ENCODE peak calls at places on chromosomes 3 and 15, in six cellular contexts. One of them, this sample, is unnamed.

GRCh38 chr3:162770556-162770955 is 1273.9 kb downstream of the OTOL1 start:
- DNase-seq in endothelial cell: no peak
- DNase-seq in astrocyte of the spinal cord: no peak
- DNase-seq in AG04450: no peak
- DNase-seq in A673: peak
- DNase-seq in testis: no peak
- DNase-seq in this sample: no peak

GRCh38 chr15:89132611-89133242 is 44.5 kb downstream of the ABHD2 start:
- DNase-seq in endothelial cell: no peak
- DNase-seq in astrocyte of the spinal cord: no peak
- DNase-seq in AG04450: no peak
- DNase-seq in A673: no peak
- DNase-seq in testis: peak
- DNase-seq in this sample: no peak

GRCh38 chr3:105385868-105386508 is 19.3 kb downstream of the ALCAM start:
- DNase-seq in endothelial cell: no peak
- DNase-seq in astrocyte of the spinal cord: no peak
- DNase-seq in AG04450: no peak
- DNase-seq in A673: no peak
- DNase-seq in testis: no peak
- DNase-seq in this sample: no peak

GRCh38 chr3:189041482-189042090 is 130.2 kb upstream of the TPRG1 start:
- DNase-seq in endothelial cell: peak
- DNase-seq in astrocyte of the spinal cord: peak
- DNase-seq in AG04450: no peak
- DNase-seq in A673: peak
- DNase-seq in testis: peak
- DNase-seq in this sample: no peak

GRCh38 chr3:136120373-136121348 is 75.5 kb downstream of the MSL2 start:
- DNase-seq in endothelial cell: no peak
- DNase-seq in astrocyte of the spinal cord: peak
- DNase-seq in AG04450: no peak
- DNase-seq in A673: peak
- DNase-seq in testis: no peak
- DNase-seq in this sample: no peak

GRCh38 chr3:71681224-71681668 is 44.0 kb downstream of the EIF4E3 start:
- DNase-seq in endothelial cell: peak
- DNase-seq in astrocyte of the spinal cord: peak
- DNase-seq in AG04450: peak
- DNase-seq in A673: peak
- DNase-seq in testis: peak
- DNase-seq in this sample: no peak

GRCh38 chr3:111715911-111716523 is 120.9 kb upstream of the ZBED2 start:
- DNase-seq in endothelial cell: peak
- DNase-seq in astrocyte of the spinal cord: peak
- DNase-seq in AG04450: no peak
- DNase-seq in A673: peak
- DNase-seq in testis: peak
- DNase-seq in this sample: no peak

GRCh38 chr3:2603734-2604297 is 505.1 kb downstream of the CNTN4 start:
- DNase-seq in endothelial cell: no peak
- DNase-seq in astrocyte of the spinal cord: no peak
- DNase-seq in AG04450: no peak
- DNase-seq in A673: no peak
- DNase-seq in testis: no peak
- DNase-seq in this sample: no peak

GRCh38 chr3:129313415-129313982 is 34.8 kb downstream of the HMCES start:
- DNase-seq in endothelial cell: no peak
- DNase-seq in astrocyte of the spinal cord: no peak
- DNase-seq in AG04450: no peak
- DNase-seq in A673: no peak
- DNase-seq in testis: no peak
- DNase-seq in this sample: no peak

GRCh38 chr15:63276342-63277043 is 912 bp upstream of the APH1B start:
- DNase-seq in endothelial cell: no peak
- DNase-seq in astrocyte of the spinal cord: no peak
- DNase-seq in AG04450: no peak
- DNase-seq in A673: no peak
- DNase-seq in testis: no peak
- DNase-seq in this sample: no peak

GRCh38 chr3:108319428-108320053 is 23.2 kb downstream of the HHLA2 start:
- DNase-seq in endothelial cell: no peak
- DNase-seq in astrocyte of the spinal cord: no peak
- DNase-seq in AG04450: no peak
- DNase-seq in A673: no peak
- DNase-seq in testis: no peak
- DNase-seq in this sample: no peak

GRCh38 chr3:143283432-143284128 is 164.0 kb downstream of the CHST2 start:
- DNase-seq in endothelial cell: no peak
- DNase-seq in astrocyte of the spinal cord: peak
- DNase-seq in AG04450: no peak
- DNase-seq in A673: no peak
- DNase-seq in testis: no peak
- DNase-seq in this sample: no peak

GRCh38 chr3:99842826-99843589 is 25.3 kb downstream of the CMSS1 start:
- DNase-seq in endothelial cell: no peak
- DNase-seq in astrocyte of the spinal cord: peak
- DNase-seq in AG04450: no peak
- DNase-seq in A673: peak
- DNase-seq in testis: no peak
- DNase-seq in this sample: no peak

GRCh38 chr3:16841906-16842709 is 42.6 kb upstream of the PLCL2 start:
- DNase-seq in endothelial cell: no peak
- DNase-seq in astrocyte of the spinal cord: no peak
- DNase-seq in AG04450: no peak
- DNase-seq in A673: no peak
- DNase-seq in testis: no peak
- DNase-seq in this sample: no peak

GRCh38 chr15:77986891-77987764 is 90.4 kb downstream of the TBC1D2B start:
- DNase-seq in endothelial cell: peak
- DNase-seq in astrocyte of the spinal cord: no peak
- DNase-seq in AG04450: no peak
- DNase-seq in A673: no peak
- DNase-seq in testis: no peak
- DNase-seq in this sample: no peak

GRCh38 chr3:178405456-178405970 is 130.7 kb upstream of the KCNMB2 start:
- DNase-seq in endothelial cell: no peak
- DNase-seq in astrocyte of the spinal cord: peak
- DNase-seq in AG04450: no peak
- DNase-seq in A673: no peak
- DNase-seq in testis: no peak
- DNase-seq in this sample: no peak

DNA sequence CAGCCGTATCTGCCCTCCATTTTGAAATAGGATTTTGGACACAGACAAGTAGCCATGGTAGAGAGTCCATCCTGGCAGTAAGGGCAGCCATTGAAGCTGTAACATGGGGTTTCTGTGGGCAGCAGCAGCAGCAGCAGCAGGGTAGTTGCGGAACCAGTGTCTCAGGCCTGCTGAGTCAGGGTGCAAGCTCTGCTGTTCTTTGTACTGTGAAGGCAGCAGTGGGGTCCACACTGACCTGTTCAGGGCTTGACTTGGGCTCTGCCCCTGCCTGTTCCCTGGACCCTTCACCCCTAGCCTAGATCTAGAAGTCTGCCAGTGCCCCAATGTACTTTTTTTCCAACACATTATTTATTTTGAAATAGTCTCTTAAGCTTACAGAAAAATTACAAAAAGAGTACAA is 9.7 kb downstream of the PEX5L start:
- DNase-seq in endothelial cell: no peak
- DNase-seq in astrocyte of the spinal cord: no peak
- DNase-seq in AG04450: no peak
- DNase-seq in A673: no peak
- DNase-seq in testis: no peak
- DNase-seq in this sample: no peak
- TF ChIP-seq CTCF in endothelial cell: no peak
- TF ChIP-seq CTCF in astrocyte of the spinal cord: no peak
- TF ChIP-seq CTCF in AG04450: no peak
- TF ChIP-seq CTCF in A673: no peak
- TF ChIP-seq CTCF in testis: no peak
- TF ChIP-seq CTCF in this sample: no peak

GRCh38 chr15:29124581-29125381 is 144.8 kb downstream of the NSMCE3 start:
- DNase-seq in endothelial cell: no peak
- DNase-seq in astrocyte of the spinal cord: peak
- DNase-seq in AG04450: no peak
- DNase-seq in A673: no peak
- DNase-seq in testis: peak
- DNase-seq in this sample: no peak
- TF ChIP-seq CTCF in endothelial cell: no peak
- TF ChIP-seq CTCF in astrocyte of the spinal cord: peak
- TF ChIP-seq CTCF in AG04450: peak
- TF ChIP-seq CTCF in A673: peak
- TF ChIP-seq CTCF in testis: no peak
- TF ChIP-seq CTCF in this sample: no peak

DNA sequence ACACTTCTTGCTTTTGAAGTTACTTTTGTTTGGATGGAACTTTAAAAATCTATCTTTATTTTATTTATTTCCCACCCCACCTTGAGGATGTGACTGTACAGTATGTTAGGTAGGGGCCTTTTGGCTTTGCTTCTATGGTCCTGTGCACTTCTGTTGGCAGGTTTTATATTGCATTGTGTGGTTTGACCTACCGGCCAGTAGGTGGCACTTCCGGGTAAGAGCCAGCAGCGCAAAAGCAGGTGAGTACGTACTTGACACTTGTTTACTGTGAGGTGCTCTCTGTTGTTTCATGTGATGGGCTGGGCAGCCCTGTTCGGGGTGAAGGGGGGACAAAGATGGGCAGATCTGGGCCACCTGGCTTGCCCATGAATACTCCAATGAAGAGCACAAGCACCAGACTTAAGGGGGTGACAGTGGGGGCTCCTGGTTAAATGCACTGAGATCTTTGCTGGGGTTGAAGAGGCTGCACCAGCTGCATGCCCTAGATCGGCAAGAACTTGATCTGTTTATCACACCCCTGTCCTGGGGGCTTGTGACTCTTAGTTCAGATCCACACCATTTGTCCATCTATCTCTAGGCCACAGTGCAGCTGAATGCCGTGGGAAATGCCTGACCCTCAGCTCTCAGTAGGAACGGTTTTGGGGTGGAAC is 131.6 kb downstream of the NLGN1 start:
- DNase-seq in endothelial cell: peak
- DNase-seq in astrocyte of the spinal cord: no peak
- DNase-seq in AG04450: no peak
- DNase-seq in A673: peak
- DNase-seq in testis: peak
- DNase-seq in this sample: peak
- TF ChIP-seq CTCF in endothelial cell: peak
- TF ChIP-seq CTCF in astrocyte of the spinal cord: peak
- TF ChIP-seq CTCF in AG04450: peak
- TF ChIP-seq CTCF in A673: peak
- TF ChIP-seq CTCF in testis: no peak
- TF ChIP-seq CTCF in this sample: peak

GRCh38 chr3:53230041-53230621 is 25.7 kb downstream of the TKT start:
- DNase-seq in endothelial cell: no peak
- DNase-seq in astrocyte of the spinal cord: no peak
- DNase-seq in AG04450: no peak
- DNase-seq in A673: no peak
- DNase-seq in testis: no peak
- DNase-seq in this sample: no peak

GRCh38 chr3:53232641-53233377 is 23.0 kb downstream of the TKT start:
- DNase-seq in endothelial cell: no peak
- DNase-seq in astrocyte of the spinal cord: no peak
- DNase-seq in AG04450: no peak
- DNase-seq in A673: no peak
- DNase-seq in testis: no peak
- DNase-seq in this sample: no peak

GRCh38 chr3:53229606-53230005 is 26.2 kb downstream of the TKT start:
- DNase-seq in endothelial cell: no peak
- DNase-seq in astrocyte of the spinal cord: no peak
- DNase-seq in AG04450: no peak
- DNase-seq in A673: no peak
- DNase-seq in testis: no peak
- DNase-seq in this sample: no peak

GRCh38 chr3:53230789-53231188 is 25.0 kb downstream of the TKT start:
- DNase-seq in endothelial cell: no peak
- DNase-seq in astrocyte of the spinal cord: no peak
- DNase-seq in AG04450: no peak
- DNase-seq in A673: no peak
- DNase-seq in testis: no peak
- DNase-seq in this sample: no peak

GRCh38 chr3:53231532-53232511 is 24.0 kb downstream of the TKT start:
- DNase-seq in endothelial cell: no peak
- DNase-seq in astrocyte of the spinal cord: no peak
- DNase-seq in AG04450: no peak
- DNase-seq in A673: no peak
- DNase-seq in testis: no peak
- DNase-seq in this sample: no peak
- TF ChIP-seq CTCF in endothelial cell: no peak
- TF ChIP-seq CTCF in astrocyte of the spinal cord: peak
- TF ChIP-seq CTCF in AG04450: no peak
- TF ChIP-seq CTCF in A673: no peak
- TF ChIP-seq CTCF in testis: no peak
- TF ChIP-seq CTCF in this sample: no peak

GRCh38 chr15:50275908-50276307 is 10.4 kb upstream of the HDC start:
- DNase-seq in endothelial cell: no peak
- DNase-seq in astrocyte of the spinal cord: no peak
- DNase-seq in AG04450: no peak
- DNase-seq in A673: no peak
- DNase-seq in testis: no peak
- DNase-seq in this sample: no peak
- TF ChIP-seq CTCF in endothelial cell: no peak
- TF ChIP-seq CTCF in astrocyte of the spinal cord: no peak
- TF ChIP-seq CTCF in AG04450: no peak
- TF ChIP-seq CTCF in A673: no peak
- TF ChIP-seq CTCF in testis: no peak
- TF ChIP-seq CTCF in this sample: no peak

GRCh38 chr3:133872781-133873180 is 22.9 kb downstream of the RAB6B start:
- DNase-seq in endothelial cell: no peak
- DNase-seq in astrocyte of the spinal cord: no peak
- DNase-seq in AG04450: no peak
- DNase-seq in A673: no peak
- DNase-seq in testis: no peak
- DNase-seq in this sample: no peak
- TF ChIP-seq CTCF in endothelial cell: no peak
- TF ChIP-seq CTCF in astrocyte of the spinal cord: no peak
- TF ChIP-seq CTCF in AG04450: no peak
- TF ChIP-seq CTCF in A673: no peak
- TF ChIP-seq CTCF in testis: no peak
- TF ChIP-seq CTCF in this sample: no peak

This sample was measured in D721Med.